ENCODE peak calls at places on chromosomes 3 and 15, in four cellular contexts. E, X, L and G are unnamed samples.

GRCh38 chr3:32340639-32341365 is 50.9 kb upstream of the CMTM7 start:
- DNase-seq in E (no peak), X (no peak), L (no peak), G (no peak)

GRCh38 chr3:141737108-141737507 is 990 bp upstream of the RNF7 start:
- DNase-seq in E (no peak), X (no peak), L (no peak), G (no peak)

GRCh38 chr15:98522127-98522526 is 126.2 kb upstream of the IGF1R start:
- DNase-seq in E (no peak), X (no peak), L (no peak), G (no peak)

GRCh38 chr15:101049856-101050646 is 130.9 kb downstream of the LRRK1 start:
- DNase-seq in E (no peak), X (no peak), L (no peak), G (peak; percentile 4)

GRCh38 chr15:58222698-58223097 is 84.5 kb downstream of the AQP9 start:
- DNase-seq in E (no peak), X (no peak), L (no peak), G (no peak)

GRCh38 chr3:15368561-15369135 is 36.3 kb upstream of the SH3BP5 start:
- DNase-seq in E (no peak), X (no peak), L (no peak), G (no peak)

GRCh38 chr3:11186771-11187170 is 32.5 kb downstream of the HRH1 start:
- DNase-seq in E (no peak), X (no peak), L (no peak), G (no peak)

GRCh38 chr3:87158823-87159222 is 68.3 kb upstream of the CHMP2B start:
- DNase-seq in E (no peak), X (no peak), L (no peak), G (no peak)

GRCh38 chr3:70352215-70352614 is 39.8 kb upstream of the MDFIC2 start:
- DNase-seq in E (no peak), X (no peak), L (no peak), G (no peak)

GRCh38 chr3:197309528-197310361 is 11.3 kb upstream of the DLG1 start:
- DNase-seq in E (no peak), X (no peak), L (no peak), G (no peak)

GRCh38 chr3:12503126-12503952 is 19.1 kb downstream of the TSEN2 start:
- DNase-seq in E (no peak), X (no peak), L (no peak), G (no peak)

GRCh38 chr3:62954579-62954978 is 79.4 kb upstream of the CADPS start:
- DNase-seq in E (no peak), X (no peak), L (no peak), G (no peak)

GRCh38 chr3:123419156-123419849 is 29.6 kb downstream of the ADCY5 start:
- DNase-seq in E (no peak), X (no peak), L (no peak), G (no peak)

GRCh38 chr3:48405343-48405881 is 24.5 kb downstream of the PLXNB1 start:
- DNase-seq in E (no peak), X (no peak), L (no peak), G (no peak)